ENCODE peak calls at places on chromosomes 12 and 14, in eight cellular contexts. K, A, O, G, Y, Q, J and B are unnamed samples.

GRCh38 chr14:22976620-22977433 is 5.5 kb downstream of the AJUBA start:
- DNase-seq in K (peak; percentile 63), A (no peak), O (peak; percentile 52), G (no peak), Y (no peak), Q (no peak), J (no peak), B (no peak)

GRCh38 chr14:82003418-82003817 is 469.8 kb upstream of the SEL1L start:
- DNase-seq in K (no peak), A (no peak), O (no peak), G (no peak), Y (no peak), Q (no peak), J (no peak), B (no peak)

GRCh38 chr12:51823875-51824565 is 24.5 kb downstream of the FIGNL2 start:
- DNase-seq in K (peak; percentile 73), A (no peak), O (peak; percentile 74), G (no peak), Y (no peak), Q (no peak), J (no peak), B (no peak)

GRCh38 chr12:110689002-110689600 is at the start of gene HVCN1:
- DNase-seq in K (no peak), A (peak; percentile 64), O (peak; percentile 32), G (peak; percentile 93), Y (peak; percentile 68), Q (peak; percentile 35), J (peak; percentile 62), B (no peak)

GRCh38 chr14:79915411-79915810 is 295.9 kb downstream of the DIO2 start:
- DNase-seq in K (no peak), A (no peak), O (no peak), G (no peak), Y (no peak), Q (no peak), J (no peak), B (no peak)

GRCh38 chr14:52901357-52901980 is 49.4 kb downstream of the FERMT2 start:
- DNase-seq in K (no peak), A (no peak), O (no peak), G (no peak), Y (no peak), Q (no peak), J (no peak), B (no peak)

GRCh38 chr14:41805633-41806032 is 199.0 kb downstream of the LRFN5 start:
- DNase-seq in K (no peak), A (no peak), O (no peak), G (no peak), Y (no peak), Q (no peak), J (no peak), B (no peak)

GRCh38 chr12:51391047-51391837 is at the start of gene GALNT6:
- DNase-seq in K (no peak), A (no peak), O (peak; percentile 78), G (peak; percentile 92), Y (peak; percentile 87), Q (no peak), J (no peak), B (no peak)

GRCh38 chr12:25051583-25052190 is 102.8 kb upstream of the BCAT1 start:
- DNase-seq in K (no peak), A (no peak), O (no peak), G (peak; percentile 86), Y (no peak), Q (no peak), J (no peak), B (no peak)

GRCh38 chr12:58034311-58034710 is 92.9 kb downstream of the ATP23 start:
- DNase-seq in K (no peak), A (no peak), O (no peak), G (no peak), Y (no peak), Q (no peak), J (no peak), B (no peak)

DNA sequence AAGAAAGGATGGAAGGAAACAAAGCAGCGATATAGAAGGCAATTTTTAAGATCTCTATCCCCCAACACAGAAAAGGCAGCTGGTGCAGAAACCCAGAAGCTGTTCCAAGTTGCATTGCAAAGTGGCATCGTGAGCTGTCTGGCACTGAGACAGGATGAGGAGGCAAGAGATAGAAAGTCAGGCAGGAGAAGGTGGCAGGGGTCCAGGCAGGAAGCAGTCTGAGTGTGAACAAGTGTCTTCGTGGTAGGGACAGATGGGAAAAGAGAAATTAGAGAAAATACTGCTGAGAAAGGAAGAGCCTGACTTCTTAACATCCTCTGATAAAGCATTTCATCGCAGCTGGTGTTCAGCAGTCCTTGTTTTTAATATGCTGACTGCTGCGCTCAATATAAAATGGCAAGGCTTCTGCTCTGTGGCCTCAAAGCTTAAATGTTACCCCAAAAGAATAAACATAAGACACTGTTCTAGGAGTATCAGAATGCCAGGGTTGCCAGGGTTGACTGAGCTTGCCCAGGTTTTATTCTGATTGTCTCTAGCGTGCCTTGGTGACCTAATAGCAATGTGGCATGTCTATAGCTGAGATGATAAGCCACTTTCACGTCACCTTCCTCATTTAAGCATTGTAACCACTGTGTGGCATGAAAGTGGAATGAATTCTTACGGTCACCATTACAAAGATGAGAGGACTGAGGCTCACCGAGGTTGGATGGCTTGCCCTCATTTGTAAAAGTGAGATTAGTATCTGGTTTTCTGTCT is 397.6 kb downstream of the NUAK1 start:
- DNase-seq in K (peak; percentile 30), A (peak; percentile 44), O (no peak), G (no peak), Y (no peak), Q (peak; percentile 11), J (peak; percentile 50), B (no peak)
- H3K4me3 ChIP-seq in K (no peak overlapping the region), A (no peak overlapping the region), O (no peak overlapping the region), G (no peak overlapping the region), Y (no peak overlapping the region), Q (no peak overlapping the region), J (no peak overlapping the region), B (no peak overlapping the region)

GRCh38 chr14:64539186-64539552 is 1.4 kb upstream of the HSPA2 start:
- DNase-seq in K (no peak), A (no peak), O (no peak), G (no peak), Y (no peak), Q (no peak), J (no peak), B (no peak)
- H3K36me3 ChIP-seq in K (no peaks in the 10 kb centered on the region), A (no peaks in the 10 kb centered on the region), O (no peaks in the 10 kb centered on the region), G (no peaks in the 10 kb centered on the region), Y (no peaks in the 10 kb centered on the region), Q (no peaks in the 10 kb centered on the region), J (no peaks in the 10 kb centered on the region), B (no peaks in the 10 kb centered on the region)

DNA sequence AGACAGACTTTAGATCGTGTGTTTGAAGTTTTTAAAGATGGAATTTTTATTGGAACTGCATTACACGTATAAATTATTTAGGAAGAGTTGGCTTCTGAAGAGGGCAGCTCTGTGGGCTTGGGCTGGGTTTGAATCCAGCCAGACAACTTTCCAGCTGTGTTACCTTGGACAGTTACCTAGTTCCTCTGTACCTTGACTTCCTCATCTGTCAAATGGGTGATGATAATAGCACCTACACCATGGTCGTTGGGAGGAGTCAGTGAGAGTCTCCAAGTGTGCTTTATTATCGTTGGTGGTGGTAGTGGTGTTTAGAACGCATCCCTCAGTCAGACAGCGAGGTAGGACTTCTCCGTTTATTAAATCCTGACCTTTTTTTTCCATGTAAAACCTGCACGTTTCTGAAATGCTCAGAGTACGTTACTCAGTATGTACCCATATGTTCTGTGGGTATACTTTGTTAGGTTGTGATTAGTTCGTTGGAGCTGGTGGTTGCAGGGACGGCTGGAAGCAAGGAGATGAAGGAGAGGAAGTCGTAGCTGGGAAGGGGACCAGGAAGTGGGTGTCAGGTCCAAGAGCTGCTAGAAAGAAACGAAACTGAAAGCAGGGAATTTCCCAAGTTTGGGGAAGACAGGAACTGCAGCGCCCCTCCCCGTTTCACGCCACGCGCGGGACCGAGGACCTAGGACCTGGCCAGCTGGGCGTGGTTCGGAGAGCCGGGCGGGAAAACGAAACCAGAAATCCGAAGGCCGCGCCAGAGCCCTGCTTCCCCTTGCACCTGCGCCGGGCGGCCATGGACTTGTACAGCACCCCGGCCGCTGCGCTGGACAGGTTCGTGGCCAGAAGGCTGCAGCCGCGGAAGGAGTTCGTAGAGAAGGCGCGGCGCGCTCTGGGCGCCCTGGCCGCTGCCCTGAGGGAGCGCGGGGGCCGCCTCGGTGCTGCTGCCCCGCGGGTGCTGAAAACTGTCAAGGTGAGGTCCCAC is at the start of gene OAS3:
- DNase-seq in K (peak; percentile 79), A (peak; percentile 93), O (peak; percentile 92), G (peak; percentile 93), Y (peak; percentile 88), Q (peak; percentile 78), J (peak; percentile 93), B (peak; percentile 94)
- TF ChIP-seq POLR2A in K (no peak), A (no peak), O (peak; percentile 47), G (no peak), Y (no peak), Q (no peak), J (no peak), B (no peak)

GRCh38 chr14:72518809-72519377 is 375.0 kb downstream of the DPF3 start:
- DNase-seq in K (no peak), A (no peak), O (no peak), G (no peak), Y (no peak), Q (no peak), J (no peak), B (no peak)
- H3K4me3 ChIP-seq in K (no peak overlapping the region), A (no peak overlapping the region), O (no peak overlapping the region), G (no peak overlapping the region), Y (no peak overlapping the region), Q (no peak overlapping the region), J (no peak overlapping the region), B (no peak overlapping the region)

DNA sequence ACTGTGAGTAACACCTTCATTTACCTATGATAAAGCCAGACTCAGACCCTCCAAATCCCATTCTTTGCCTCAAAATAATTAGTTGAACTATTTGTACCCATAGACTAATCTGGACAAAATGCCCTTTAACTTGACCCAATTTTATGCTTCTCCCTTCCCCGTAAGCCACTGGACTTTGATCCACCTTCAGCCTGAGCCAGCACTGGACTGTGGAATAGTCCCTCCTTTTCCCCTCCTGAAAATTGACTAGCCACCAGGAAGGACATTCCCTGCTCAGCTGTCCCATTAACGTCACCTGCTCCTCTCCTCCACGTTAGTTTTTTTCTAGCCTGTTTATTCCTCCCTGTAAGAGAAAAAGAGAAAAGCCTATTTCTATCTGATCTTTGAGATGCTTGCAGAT is 10.3 kb downstream of the MED21 start:
- DNase-seq in K (no peak), A (no peak), O (no peak), G (no peak), Y (no peak), Q (no peak), J (no peak), B (no peak)
- H3K36me3 ChIP-seq in K (peaks cover 23% of the 10 kb centered on the region), A (no peaks in the 10 kb centered on the region), O (peaks cover 7% of the 10 kb centered on the region), G (peaks cover 41% of the 10 kb centered on the region), Y (peaks cover 55% of the 10 kb centered on the region), Q (no peaks in the 10 kb centered on the region), J (no peaks in the 10 kb centered on the region), B (peaks cover 56% of the 10 kb centered on the region)

DNA sequence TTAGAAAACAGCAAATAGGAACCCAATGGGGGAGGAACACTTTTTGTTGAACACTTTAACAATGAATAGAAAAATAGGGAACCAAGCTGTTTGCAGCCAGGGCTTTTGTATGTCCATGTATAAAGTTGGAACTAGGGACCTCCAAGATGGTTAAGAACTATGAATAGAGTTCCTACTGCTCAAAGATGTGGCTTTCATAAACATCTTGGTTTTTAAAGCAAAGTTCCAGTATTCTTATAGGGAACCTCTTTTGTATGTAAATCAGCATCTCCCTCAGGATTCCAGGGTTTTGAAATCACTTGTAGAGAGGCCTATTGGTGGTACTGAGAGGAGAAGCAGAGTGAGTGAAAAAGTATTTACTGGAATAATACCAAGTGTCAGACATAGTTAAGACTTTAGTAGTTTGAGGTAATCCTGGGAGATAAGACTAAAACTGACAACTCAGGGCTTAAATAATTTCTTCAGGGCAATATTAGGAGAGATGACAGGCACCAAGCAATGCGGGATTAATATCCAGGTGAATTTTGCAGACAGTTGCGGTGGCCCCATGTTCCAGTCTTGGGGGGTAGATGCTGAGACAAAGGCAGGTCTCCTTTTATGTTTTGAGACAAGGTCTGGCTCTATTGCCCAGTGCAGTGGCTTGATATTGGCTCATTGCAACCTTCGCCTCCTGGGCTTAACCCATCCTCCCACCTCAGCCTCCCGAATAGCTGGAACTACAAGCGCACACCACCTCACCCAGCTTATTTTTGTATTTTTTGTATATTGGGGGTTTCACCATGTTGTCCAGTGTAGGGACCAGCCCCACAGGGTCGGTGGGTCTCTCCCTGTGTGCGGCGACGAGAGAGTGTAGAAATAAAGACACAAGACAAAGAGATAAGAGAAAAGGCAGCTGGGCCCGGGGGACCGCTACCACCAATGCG is 10.4 kb upstream of the EID3 start:
- DNase-seq in K (no peak), A (no peak), O (no peak), G (no peak), Y (no peak), Q (no peak), J (no peak), B (no peak)
- TF ChIP-seq POLR2A in K (no peak), A (no peak), O (no peak), G (no peak), Y (no peak), Q (no peak), J (no peak), B (no peak)